ENCODE peak calls at places on chromosomes 11 and 22, in nine cellular contexts. F, D, G, A, Z, C, T, S and H are unnamed samples.

GRCh38 chr11:85682330-85683305 is 3.4 kb downstream of the CCDC89 start:
- DNase-seq in F (peak), D (no peak), G (peak), A (no peak), Z (peak), C (peak), T (peak), S (peak), H (no peak)

GRCh38 chr11:71459076-71459766 is 6.2 kb downstream of the NADSYN1 start:
- DNase-seq in F (no peak), D (no peak), G (no peak), A (no peak), Z (no peak), C (no peak), T (no peak), S (no peak), H (no peak)

GRCh38 chr11:100670140-100670539 is 16.9 kb upstream of the ARHGAP42 start:
- DNase-seq in F (no peak), D (no peak), G (no peak), A (no peak), Z (no peak), C (no peak), T (no peak), S (no peak), H (no peak)

GRCh38 chr11:96049426-96049825 is 125.5 kb upstream of the MTMR2 start:
- DNase-seq in F (no peak), D (no peak), G (no peak), A (no peak), Z (peak), C (no peak), T (no peak), S (no peak), H (no peak)

GRCh38 chr22:29203883-29204282 is 1.8 kb upstream of the EMID1 start:
- DNase-seq in F (no peak), D (no peak), G (no peak), A (no peak), Z (no peak), C (no peak), T (no peak), S (no peak), H (no peak)

GRCh38 chr11:88306785-88307184 is 30.8 kb downstream of the CTSC start:
- DNase-seq in F (no peak), D (no peak), G (no peak), A (no peak), Z (no peak), C (no peak), T (no peak), S (no peak), H (no peak)

GRCh38 chr22:40414838-40415505 is 44.6 kb downstream of the SGSM3 start:
- DNase-seq in F (no peak), D (no peak), G (no peak), A (no peak), Z (no peak), C (no peak), T (no peak), S (no peak), H (no peak)

GRCh38 chr11:115699326-115699725 is 195.1 kb upstream of the CADM1 start:
- DNase-seq in F (no peak), D (no peak), G (no peak), A (no peak), Z (no peak), C (no peak), T (peak), S (no peak), H (no peak)

GRCh38 chr22:46994265-46994664 is 231.8 kb downstream of the TBC1D22A start:
- DNase-seq in F (no peak), D (no peak), G (no peak), A (no peak), Z (no peak), C (no peak), T (peak), S (no peak), H (no peak)

GRCh38 chr11:34192481-34193401 is 87.3 kb downstream of the NAT10 start:
- DNase-seq in F (no peak), D (peak), G (no peak), A (peak), Z (peak), C (no peak), T (peak), S (peak), H (peak)

GRCh38 chr11:331332-332060 is 10.8 kb upstream of the IFITM3 start:
- DNase-seq in F (no peak), D (no peak), G (no peak), A (no peak), Z (no peak), C (no peak), T (peak), S (no peak), H (no peak)

GRCh38 chr11:63670738-63671321 is 346 bp downstream of the ATL3 start:
- DNase-seq in F (no peak), D (peak), G (peak), A (no peak), Z (no peak), C (peak), T (peak), S (peak), H (peak)

GRCh38 chr11:77602385-77603105 is 12.8 kb downstream of the AQP11 start:
- DNase-seq in F (no peak), D (peak), G (no peak), A (no peak), Z (peak), C (no peak), T (no peak), S (no peak), H (peak)

GRCh38 chr11:79510948-79511347 is 70.1 kb upstream of the TENM4 start:
- DNase-seq in F (no peak), D (no peak), G (no peak), A (no peak), Z (no peak), C (no peak), T (no peak), S (no peak), H (no peak)

GRCh38 chr11:14308114-14308896 is 50.7 kb downstream of the RRAS2 start:
- DNase-seq in F (no peak), D (peak), G (no peak), A (peak), Z (peak), C (no peak), T (no peak), S (no peak), H (peak)

GRCh38 chr11:125224391-125225015 is 60.0 kb downstream of the PKNOX2 start:
- DNase-seq in F (no peak), D (peak), G (no peak), A (peak), Z (peak), C (no peak), T (peak), S (peak), H (no peak)

GRCh38 chr11:99370557-99371200 is 349.9 kb downstream of the CNTN5 start:
- DNase-seq in F (no peak), D (peak), G (no peak), A (no peak), Z (peak), C (no peak), T (no peak), S (peak), H (peak)

GRCh38 chr11:68931911-68932310 is 28.2 kb downstream of the IGHMBP2 start:
- DNase-seq in F (no peak), D (no peak), G (no peak), A (no peak), Z (no peak), C (no peak), T (no peak), S (no peak), H (no peak)

GRCh38 chr22:38352436-38352835 is 35.2 kb upstream of the CSNK1E start:
- DNase-seq in F (no peak), D (no peak), G (no peak), A (no peak), Z (no peak), C (peak), T (peak), S (no peak), H (no peak)

GRCh38 chr11:61560751-61561150 is 20.1 kb downstream of the SYT7 start:
- DNase-seq in F (no peak), D (no peak), G (no peak), A (no peak), Z (no peak), C (no peak), T (no peak), S (no peak), H (no peak)

GRCh38 chr11:27514558-27514957 is 8.0 kb upstream of the LIN7C start:
- DNase-seq in F (no peak), D (no peak), G (no peak), A (no peak), Z (no peak), C (no peak), T (no peak), S (no peak), H (no peak)

GRCh38 chr11:117273550-117274289 is 17.4 kb upstream of the BACE1-AS start:
- DNase-seq in F (no peak), D (peak), G (no peak), A (no peak), Z (peak), C (no peak), T (no peak), S (no peak), H (peak)

GRCh38 chr11:70824590-70825300 is 426.4 kb downstream of the CTTN start:
- DNase-seq in F (no peak), D (no peak), G (no peak), A (no peak), Z (no peak), C (no peak), T (no peak), S (no peak), H (no peak)

GRCh38 chr11:111443640-111444039 is 64.6 kb upstream of the POU2AF1 start:
- DNase-seq in F (no peak), D (no peak), G (no peak), A (no peak), Z (no peak), C (no peak), T (no peak), S (no peak), H (no peak)

GRCh38 chr22:21447694-21448402 is 19.3 kb upstream of the TMEM191C start:
- DNase-seq in F (no peak), D (no peak), G (no peak), A (no peak), Z (no peak), C (no peak), T (peak), S (no peak), H (no peak)

GRCh38 chr11:125451400-125452124 is 44.5 kb downstream of the FEZ1 start:
- DNase-seq in F (no peak), D (peak), G (no peak), A (no peak), Z (peak), C (no peak), T (peak), S (peak), H (no peak)

GRCh38 chr22:17785185-17786184 is 11.2 kb upstream of the BID start:
- DNase-seq in F (peak), D (peak), G (peak), A (peak), Z (peak), C (peak), T (peak), S (peak), H (peak)

GRCh38 chr22:49157529-49158339 is 669.9 kb downstream of the BRD1 start:
- DNase-seq in F (no peak), D (no peak), G (peak), A (no peak), Z (no peak), C (no peak), T (no peak), S (no peak), H (no peak)

GRCh38 chr11:45159781-45160365 is 13.4 kb downstream of the PRDM11 start:
- DNase-seq in F (no peak), D (no peak), G (no peak), A (no peak), Z (no peak), C (no peak), T (peak), S (no peak), H (no peak)